ENCODE peak calls at places on chromosomes 12 and 14, in four cellular contexts. D, W, L and B are unnamed samples.

GRCh38 chr14:60573943-60574496 is 65.1 kb downstream of the SIX6 start:
- DNase-seq in W (no peak), L (no peak), D (no peak), B (no peak)

GRCh38 chr14:99322731-99323599 is 51.0 kb upstream of the BCL11B start:
- DNase-seq in W (no peak), D (no peak), L (no peak), B (no peak)

GRCh38 chr14:89302396-89302950 is 114.6 kb downstream of the FOXN3 start:
- DNase-seq in D (no peak), W (no peak), L (no peak), B (no peak)

GRCh38 chr14:105330491-105330895 is 15.9 kb downstream of the PACS2 start:
- DNase-seq in D (no peak), W (no peak), L (no peak), B (no peak)

GRCh38 chr14:58785741-58786140 is 148.0 kb downstream of the DACT1 start:
- DNase-seq in L (no peak), D (no peak), W (no peak), B (no peak)

GRCh38 chr14:98293527-98293926 is 978.5 kb downstream of the BCL11B start:
- DNase-seq in L (no peak), D (no peak), W (peak), B (no peak)

GRCh38 chr12:53048033-53048779 is 1.7 kb upstream of the TNS2 start:
- DNase-seq in L (peak), D (peak), W (peak), B (peak)

GRCh38 chr12:10130042-10130441 is at the start of gene CLEC7A:
- DNase-seq in W (peak), L (no peak), D (no peak), B (no peak)

GRCh38 chr14:41285193-41285748 is 321.4 kb upstream of the LRFN5 start:
- DNase-seq in L (peak), W (no peak), D (no peak), B (no peak)

GRCh38 chr12:45285717-45286116 is 69.8 kb downstream of the ANO6 start:
- DNase-seq in L (no peak), W (no peak), D (no peak), B (no peak)

GRCh38 chr14:36518586-36519430 is 1.2 kb downstream of the NKX2-1 start:
- DNase-seq in D (no peak), W (no peak), L (no peak), B (no peak)

GRCh38 chr12:6615802-6616201 is 8.6 kb upstream of the CHD4 start:
- DNase-seq in L (no peak), W (no peak), D (no peak), B (no peak)

GRCh38 chr14:21039059-21039422 is 3.1 kb upstream of the RNASE7 start:
- DNase-seq in W (peak), D (peak), L (peak), B (peak)

GRCh38 chr14:25909361-25909760 is 688.5 kb downstream of the NOVA1 start:
- DNase-seq in W (no peak), D (no peak), L (no peak), B (no peak)

GRCh38 chr12:101732318-101732717 is 6.9 kb downstream of the SYCP3 start:
- DNase-seq in W (no peak), L (no peak), D (no peak), B (no peak)

GRCh38 chr14:91221270-91221669 is 23.2 kb downstream of the GPR68 start:
- DNase-seq in L (peak), W (no peak), D (no peak), B (no peak)

GRCh38 chr14:80584638-80585505 is 356.7 kb downstream of the CEP128 start:
- DNase-seq in W (no peak), D (no peak), L (no peak), B (no peak)

GRCh38 chr14:22824711-22825359 is 4.9 kb upstream of the MRPL52 start:
- DNase-seq in L (no peak), D (no peak), W (no peak), B (no peak)